ENCODE peak calls at places on chromosomes 11 and 22, in four cellular contexts. One of them, this sample, is unnamed.

GRCh38 chr11:88402784-88403183 is 65.2 kb upstream of the CTSC start:
- DNase-seq in NCI-H1105: no peak
- DNase-seq in GM23248: peak
- DNase-seq in AG10803: peak
- DNase-seq in this sample: peak

GRCh38 chr11:85431319-85431718 is 195.8 kb downstream of the DLG2 start:
- DNase-seq in NCI-H1105: no peak
- DNase-seq in GM23248: no peak
- DNase-seq in AG10803: no peak
- DNase-seq in this sample: no peak

GRCh38 chr11:11467278-11467677 is 114.2 kb upstream of the CSNK2A3 start:
- DNase-seq in NCI-H1105: no peak
- DNase-seq in GM23248: no peak
- DNase-seq in AG10803: no peak
- DNase-seq in this sample: no peak

GRCh38 chr11:20156280-20156875 is 3.9 kb downstream of the DBX1 start:
- DNase-seq in NCI-H1105: peak
- DNase-seq in GM23248: no peak
- DNase-seq in AG10803: no peak
- DNase-seq in this sample: no peak

GRCh38 chr22:44192098-44192810 is 11.5 kb downstream of the PARVG start:
- DNase-seq in NCI-H1105: no peak
- DNase-seq in GM23248: peak
- DNase-seq in AG10803: no peak
- DNase-seq in this sample: peak

GRCh38 chr22:32852346-32853251 is 51.1 kb downstream of the TIMP3 start:
- DNase-seq in NCI-H1105: no peak
- DNase-seq in GM23248: no peak
- DNase-seq in AG10803: no peak
- DNase-seq in this sample: peak

GRCh38 chr11:2261436-2262230 is 8.8 kb downstream of the ASCL2 start:
- DNase-seq in NCI-H1105: no peak
- DNase-seq in GM23248: no peak
- DNase-seq in AG10803: no peak
- DNase-seq in this sample: no peak

GRCh38 chr11:94151903-94152677 is 23.4 kb downstream of the PANX1 start:
- DNase-seq in NCI-H1105: no peak
- DNase-seq in GM23248: peak
- DNase-seq in AG10803: peak
- DNase-seq in this sample: peak

GRCh38 chr11:73415854-73416615 is 39.8 kb downstream of the RELT start:
- DNase-seq in NCI-H1105: no peak
- DNase-seq in GM23248: peak
- DNase-seq in AG10803: peak
- DNase-seq in this sample: peak

GRCh38 chr11:74134661-74135515 is 35.9 kb downstream of the C2CD3 start:
- DNase-seq in NCI-H1105: no peak
- DNase-seq in GM23248: no peak
- DNase-seq in AG10803: no peak
- DNase-seq in this sample: peak

GRCh38 chr11:73141031-73141308 is 1.1 kb downstream of the FCHSD2 start:
- DNase-seq in NCI-H1105: no peak
- DNase-seq in GM23248: peak
- DNase-seq in AG10803: no peak
- DNase-seq in this sample: peak

GRCh38 chr11:74004694-74005615 is 3.9 kb downstream of the UCP3 start:
- DNase-seq in NCI-H1105: no peak
- DNase-seq in GM23248: no peak
- DNase-seq in AG10803: no peak
- DNase-seq in this sample: no peak

GRCh38 chr11:66359662-66360087 is 11.9 kb downstream of the SLC29A2 start:
- DNase-seq in NCI-H1105: no peak
- DNase-seq in GM23248: no peak
- DNase-seq in AG10803: no peak
- DNase-seq in this sample: no peak

This sample was measured in fibroblast of mammary gland.